ENCODE peak calls at places on chromosome 11, in ten cellular contexts. G is T-helper 2 cell; B is HFF-Myc; U is fibroblast of mammary gland; R is left ventricle myocardium inferior; O is putamen; Z is stimulated activated CD4-positive, alpha-beta T cell treated with anti-CD3 and anti-CD28 coated beads, Interleukin-15, amount 100 ng/mL, for 24 hours; W is iris pigment epithelial cell; H is NCI-H748 treated with DMSO at 0.1 percent for 48 hours; Q is NCI-H1092. V is an unnamed sample.

GRCh38 chr11:111206472-111206871 is 39.1 kb upstream of the POU2AF2 start:
- DNase-seq in U (peak), Z (no peak), B (no peak), Q (no peak), H (no peak), O (no peak), W (peak), R (no peak), G (no peak), V (no peak)

GRCh38 chr11:134040386-134041297 is 28.2 kb upstream of the JAM3 start:
- DNase-seq in W (peak), U (peak), Q (no peak), R (no peak), G (no peak), B (no peak), Z (no peak), H (no peak), O (no peak), V (peak)

GRCh38 chr11:68891356-68891948 is 12.2 kb downstream of the MRPL21 start:
- DNase-seq in R (no peak), B (no peak), Q (no peak), H (no peak), W (no peak), O (no peak), Z (no peak), U (no peak), G (no peak), V (no peak)

GRCh38 chr11:46520971-46521745 is 72.7 kb downstream of the AMBRA1 start:
- DNase-seq in U (peak), H (no peak), Q (no peak), B (peak), G (no peak), W (peak), R (no peak), O (peak), Z (no peak), V (no peak)

GRCh38 chr11:86477495-86478155 is 102.9 kb downstream of the CCDC81 start:
- DNase-seq in Z (no peak), H (no peak), Q (no peak), R (no peak), G (no peak), W (peak), B (no peak), O (no peak), U (peak), V (no peak)

GRCh38 chr11:18106688-18107087 is 806 bp upstream of the SAAL1 start:
- DNase-seq in U (peak), Q (no peak), R (no peak), H (no peak), B (peak), G (no peak), W (no peak), O (no peak), Z (no peak), V (no peak)

GRCh38 chr11:10716543-10717259 is 23.1 kb upstream of the IRAG1 start:
- DNase-seq in R (no peak), Z (no peak), H (no peak), Q (no peak), O (no peak), B (no peak), G (no peak), U (no peak), W (no peak), V (no peak)

GRCh38 chr11:117199061-117199915 is at the start of gene TAGLN:
- DNase-seq in G (no peak), U (peak), W (peak), Q (no peak), B (no peak), Z (no peak), H (no peak), R (peak), O (no peak), V (peak)

GRCh38 chr11:78262710-78263109 is 74.0 kb downstream of the USP35 start:
- DNase-seq in H (no peak), B (no peak), O (no peak), Z (no peak), R (no peak), W (no peak), Q (no peak), U (peak), G (no peak), V (no peak)

GRCh38 chr11:76621466-76621865 is 49.1 kb downstream of the LRRC32 start:
- DNase-seq in H (no peak), G (no peak), O (no peak), B (no peak), U (no peak), W (no peak), R (no peak), Q (no peak), Z (no peak), V (no peak)

GRCh38 chr11:130829801-130830562 is 86.3 kb downstream of the SNX19 start:
- DNase-seq in B (no peak), Z (no peak), H (no peak), U (peak), R (peak), Q (no peak), G (no peak), O (no peak), W (no peak), V (peak)

GRCh38 chr11:59787816-59788215 is 22.8 kb downstream of the MRPL16 start:
- DNase-seq in Q (no peak), O (no peak), U (peak), B (no peak), W (peak), Z (no peak), G (no peak), R (no peak), H (no peak), V (no peak)

GRCh38 chr11:133698654-133699053 is 146.7 kb downstream of the SPATA19 start:
- DNase-seq in Q (no peak), U (no peak), W (no peak), G (no peak), O (no peak), R (no peak), B (no peak), H (no peak), Z (no peak), V (no peak)

GRCh38 chr11:105046898-105047579 is 1.9 kb upstream of the CARD16 start:
- DNase-seq in G (no peak), B (peak), R (no peak), H (no peak), W (peak), Q (no peak), U (peak), O (no peak), Z (no peak), V (peak)

GRCh38 chr11:75654314-75654713 is 14.5 kb downstream of the MAP6 start:
- DNase-seq in Z (peak), Q (no peak), B (no peak), W (peak), G (no peak), R (no peak), H (no peak), U (peak), O (no peak), V (no peak)

GRCh38 chr11:76919467-76919866 is 58.7 kb downstream of the ACER3 start:
- DNase-seq in G (no peak), Z (no peak), Q (no peak), U (no peak), H (no peak), W (no peak), R (no peak), O (no peak), B (no peak), V (no peak)

GRCh38 chr11:34185926-34186841 is 80.8 kb downstream of the NAT10 start:
- DNase-seq in R (no peak), H (no peak), O (no peak), B (no peak), U (no peak), G (no peak), W (no peak), Z (no peak), Q (no peak), V (no peak)

V was measured in brain pericyte.